ENCODE peak calls at places on chromosomes 3 and 15, in six cellular contexts. One of them, this sample, is unnamed.

GRCh38 chr3:43102773-43103480 is 3.0 kb downstream of the POMGNT2 start:
- DNase-seq in transverse colon: no peak
- DNase-seq in LoVo: no peak
- DNase-seq in K562: no peak
- DNase-seq in ELR: no peak
- DNase-seq in AG08396: no peak
- DNase-seq in this sample: no peak

GRCh38 chr3:182508896-182509295 is 284.4 kb upstream of the ATP11B start:
- DNase-seq in transverse colon: no peak
- DNase-seq in LoVo: no peak
- DNase-seq in ELR: no peak
- DNase-seq in K562: no peak
- DNase-seq in AG08396: no peak
- DNase-seq in this sample: no peak

GRCh38 chr3:104628185-104628789 is 738.4 kb upstream of the ALCAM start:
- DNase-seq in ELR: peak; percentile 86
- DNase-seq in AG08396: peak; percentile 31
- DNase-seq in K562: peak; percentile 13
- DNase-seq in LoVo: peak; percentile 41
- DNase-seq in transverse colon: no peak
- DNase-seq in this sample: peak; percentile 91

GRCh38 chr3:159928071-159928491 is 60.6 kb upstream of the IL12A start:
- DNase-seq in ELR: peak; percentile 59
- DNase-seq in K562: no peak
- DNase-seq in LoVo: no peak
- DNase-seq in AG08396: no peak
- DNase-seq in transverse colon: no peak
- DNase-seq in this sample: peak; percentile 58

GRCh38 chr3:115322901-115323300 is 175.8 kb upstream of the ZBTB20 start:
- DNase-seq in K562: no peak
- DNase-seq in LoVo: no peak
- DNase-seq in AG08396: no peak
- DNase-seq in transverse colon: no peak
- DNase-seq in ELR: no peak
- DNase-seq in this sample: no peak

GRCh38 chr15:35727627-35728026 is 181.7 kb upstream of the DPH6 start:
- DNase-seq in transverse colon: no peak
- DNase-seq in AG08396: no peak
- DNase-seq in ELR: no peak
- DNase-seq in LoVo: no peak
- DNase-seq in K562: no peak
- DNase-seq in this sample: no peak

GRCh38 chr3:17874630-17875029 is 132.2 kb upstream of the TBC1D5 start:
- DNase-seq in LoVo: no peak
- DNase-seq in AG08396: no peak
- DNase-seq in transverse colon: no peak
- DNase-seq in ELR: no peak
- DNase-seq in K562: no peak
- DNase-seq in this sample: no peak

GRCh38 chr3:194007598-194008337 is 128.2 kb upstream of the HES1 start:
- DNase-seq in LoVo: no peak
- DNase-seq in AG08396: no peak
- DNase-seq in ELR: no peak
- DNase-seq in K562: no peak
- DNase-seq in transverse colon: no peak
- DNase-seq in this sample: no peak

GRCh38 chr3:71400986-71401451 is 182.5 kb downstream of the FOXP1 start:
- DNase-seq in LoVo: no peak
- DNase-seq in transverse colon: no peak
- DNase-seq in ELR: no peak
- DNase-seq in AG08396: no peak
- DNase-seq in K562: peak; percentile 28
- DNase-seq in this sample: no peak

GRCh38 chr3:171225698-171226097 is 199.2 kb upstream of the SLC2A2 start:
- DNase-seq in K562: no peak
- DNase-seq in AG08396: no peak
- DNase-seq in transverse colon: no peak
- DNase-seq in LoVo: no peak
- DNase-seq in ELR: no peak
- DNase-seq in this sample: no peak

GRCh38 chr3:15892311-15892710 is 94.5 kb upstream of the ANKRD28 start:
- DNase-seq in LoVo: no peak
- DNase-seq in ELR: no peak
- DNase-seq in K562: no peak
- DNase-seq in transverse colon: no peak
- DNase-seq in AG08396: no peak
- DNase-seq in this sample: no peak

GRCh38 chr15:57667171-57667924 is 39.2 kb upstream of the POLR2M start:
- DNase-seq in AG08396: peak; percentile 57
- DNase-seq in K562: no peak
- DNase-seq in ELR: peak; percentile 84
- DNase-seq in transverse colon: no peak
- DNase-seq in LoVo: peak; percentile 39
- DNase-seq in this sample: peak; percentile 65

GRCh38 chr15:70672081-70672480 is 91.3 kb downstream of the UACA start:
- DNase-seq in LoVo: no peak
- DNase-seq in K562: no peak
- DNase-seq in transverse colon: no peak
- DNase-seq in ELR: no peak
- DNase-seq in AG08396: no peak
- DNase-seq in this sample: no peak

GRCh38 chr3:28449398-28449797 is 100.8 kb upstream of the AZI2 start:
- DNase-seq in LoVo: no peak
- DNase-seq in K562: no peak
- DNase-seq in ELR: no peak
- DNase-seq in transverse colon: no peak
- DNase-seq in AG08396: no peak
- DNase-seq in this sample: no peak

GRCh38 chr15:64690578-64691296 is 84.7 kb downstream of the RBPMS2 start:
- DNase-seq in LoVo: no peak
- DNase-seq in transverse colon: no peak
- DNase-seq in K562: peak; percentile 31
- DNase-seq in ELR: no peak
- DNase-seq in AG08396: no peak
- DNase-seq in this sample: no peak

GRCh38 chr3:126541628-126542339 is 16.9 kb downstream of the C3orf22 start:
- DNase-seq in LoVo: no peak
- DNase-seq in ELR: no peak
- DNase-seq in AG08396: no peak
- DNase-seq in K562: no peak
- DNase-seq in transverse colon: peak; percentile 1
- DNase-seq in this sample: no peak

GRCh38 chr3:71089271-71089670 is 494.3 kb downstream of the FOXP1 start:
- DNase-seq in K562: no peak
- DNase-seq in LoVo: no peak
- DNase-seq in transverse colon: no peak
- DNase-seq in AG08396: no peak
- DNase-seq in ELR: no peak
- DNase-seq in this sample: peak; percentile 69

GRCh38 chr3:76561494-76562242 is 478.2 kb upstream of the ROBO2 start:
- DNase-seq in K562: no peak
- DNase-seq in transverse colon: no peak
- DNase-seq in LoVo: peak; percentile 4
- DNase-seq in ELR: peak; percentile 39
- DNase-seq in AG08396: no peak
- DNase-seq in this sample: peak; percentile 15

GRCh38 chr3:79012530-79012913 is 755.3 kb downstream of the ROBO1 start:
- DNase-seq in ELR: no peak
- DNase-seq in LoVo: no peak
- DNase-seq in transverse colon: no peak
- DNase-seq in K562: no peak
- DNase-seq in AG08396: no peak
- DNase-seq in this sample: no peak

GRCh38 chr15:70720228-70721016 is 42.9 kb downstream of the UACA start:
- DNase-seq in AG08396: no peak
- DNase-seq in K562: no peak
- DNase-seq in LoVo: no peak
- DNase-seq in transverse colon: no peak
- DNase-seq in ELR: peak; percentile 52
- DNase-seq in this sample: no peak

GRCh38 chr3:4689021-4689420 is 195.9 kb downstream of the ITPR1 start:
- DNase-seq in AG08396: no peak
- DNase-seq in K562: no peak
- DNase-seq in transverse colon: no peak
- DNase-seq in LoVo: no peak
- DNase-seq in ELR: no peak
- DNase-seq in this sample: no peak

GRCh38 chr3:67386446-67386845 is 268.0 kb downstream of the SUCLG2 start:
- DNase-seq in K562: no peak
- DNase-seq in AG08396: no peak
- DNase-seq in transverse colon: no peak
- DNase-seq in LoVo: no peak
- DNase-seq in ELR: no peak
- DNase-seq in this sample: no peak

GRCh38 chr15:98518823-98519561 is 129.3 kb upstream of the IGF1R start:
- DNase-seq in ELR: peak; percentile 76
- DNase-seq in transverse colon: peak; percentile 32
- DNase-seq in K562: peak; percentile 75
- DNase-seq in AG08396: peak; percentile 78
- DNase-seq in LoVo: peak; percentile 82
- DNase-seq in this sample: peak; percentile 77